ENCODE peak calls at places on chromosome 3, in four cellular contexts. One of them, this sample, is unnamed.

GRCh38 chr3:120596853-120597223 is 702 bp downstream of the NDUFB4 start:
- DNase-seq in endothelial cell: no peak
- DNase-seq in Ammon's horn: no peak
- DNase-seq in EL: no peak
- DNase-seq in this sample: no peak

GRCh38 chr3:98755601-98756000 is 7.5 kb upstream of the ST3GAL6 start:
- DNase-seq in EL: no peak
- DNase-seq in endothelial cell: no peak
- DNase-seq in Ammon's horn: no peak
- DNase-seq in this sample: no peak

GRCh38 chr3:155745795-155746550 is 1.1 kb upstream of the PLCH1 start:
- DNase-seq in EL: no peak
- DNase-seq in endothelial cell: peak; percentile 54
- DNase-seq in Ammon's horn: peak; percentile 20
- DNase-seq in this sample: no peak

GRCh38 chr3:117495620-117496019 is 786.0 kb downstream of the TUSC7 start:
- DNase-seq in Ammon's horn: no peak
- DNase-seq in endothelial cell: no peak
- DNase-seq in EL: peak; percentile 7
- DNase-seq in this sample: no peak

GRCh38 chr3:127233371-127233770 is 40.4 kb downstream of the PRR23E start:
- DNase-seq in EL: no peak
- DNase-seq in Ammon's horn: no peak
- DNase-seq in endothelial cell: peak; percentile 26
- DNase-seq in this sample: no peak

GRCh38 chr3:126343675-126344074 is 13.5 kb downstream of the KLF15 start:
- DNase-seq in EL: no peak
- DNase-seq in Ammon's horn: no peak
- DNase-seq in endothelial cell: no peak
- DNase-seq in this sample: no peak

GRCh38 chr3:163218336-163218735 is 1721.7 kb downstream of the OTOL1 start:
- DNase-seq in endothelial cell: no peak
- DNase-seq in EL: no peak
- DNase-seq in Ammon's horn: no peak
- DNase-seq in this sample: no peak

GRCh38 chr3:111071257-111072015 is at the start of gene NECTIN3:
- DNase-seq in endothelial cell: peak; percentile 86
- DNase-seq in EL: peak; percentile 97
- DNase-seq in Ammon's horn: peak; percentile 94
- DNase-seq in this sample: peak; percentile 40

This sample was measured in D721Med.